ENCODE peak calls at places on chromosomes 4 and X, in ten cellular contexts. R is ascending aorta, N is heart left ventricle, O is psoas muscle, X is cardiac muscle cell, Y is brain microvascular endothelial cell, Q is endodermal cell, Z is BE2C, S is WERI-Rb-1, P is tibial nerve. U is an unnamed sample. For H3K27me3, the result is how much of the 10 kb centered on the place peaks cover.

GRCh38 chrX:154541896-154542722 is 4.5 kb downstream of the G6PD start:
- DNase-seq in R (peak), N (peak), O (peak), X (no peak), Y (peak), Q (no peak), Z (peak), S (no peak), P (peak), U (peak)

GRCh38 chr4:57378766-57379165 is 268.6 kb upstream of the IGFBP7 start:
- DNase-seq in R (no peak), N (no peak), O (no peak), X (no peak), Y (peak), Q (no peak), Z (no peak), S (no peak), P (no peak), U (no peak)

GRCh38 chr4:87088188-87088587 is 132.2 kb downstream of the KLHL8 start:
- DNase-seq in R (no peak), N (no peak), O (no peak), X (no peak), Y (no peak), Q (no peak), Z (no peak), S (no peak), P (no peak), U (no peak)

GRCh38 chrX:97389761-97390192 is 506.1 kb downstream of the RPA4 start:
- DNase-seq in R (no peak), N (no peak), O (no peak), X (no peak), Y (peak), Q (no peak), Z (no peak), S (no peak), P (no peak), U (peak)

GRCh38 chrX:39969099-39969825 is 128.5 kb downstream of the BCOR start:
- DNase-seq in R (no peak), N (no peak), O (no peak), X (peak), Y (no peak), Q (peak), Z (no peak), S (no peak), P (no peak), U (no peak)

GRCh38 chrX:102624105-102624504 is 24.8 kb downstream of the ARMCX5 start:
- DNase-seq in R (no peak), N (no peak), O (no peak), X (no peak), Y (no peak), Q (no peak), Z (no peak), S (no peak), P (no peak), U (peak)

GRCh38 chr4:109803924-109804571 is 2.2 kb upstream of the CFI start:
- DNase-seq in R (no peak), N (no peak), O (no peak), X (peak), Y (peak), Q (peak), Z (peak), S (peak), P (no peak), U (peak)

GRCh38 chr4:186767794-186768193 is 44.1 kb upstream of the FAT1 start:
- DNase-seq in R (no peak), N (no peak), O (no peak), X (no peak), Y (no peak), Q (no peak), Z (no peak), S (no peak), P (no peak), U (no peak)

GRCh38 chr4:15592799-15593198 is 62.4 kb downstream of the FBXL5 start:
- DNase-seq in R (no peak), N (no peak), O (no peak), X (no peak), Y (no peak), Q (no peak), Z (no peak), S (no peak), P (no peak), U (no peak)

GRCh38 chr4:108045687-108046024 is 56.0 kb downstream of the HADH start:
- DNase-seq in R (no peak), N (no peak), O (peak), X (no peak), Y (no peak), Q (no peak), Z (no peak), S (no peak), P (peak), U (peak)

GRCh38 chrX:2848806-2849420 is 20.2 kb downstream of the GYG2 start:
- DNase-seq in R (no peak), N (no peak), O (no peak), X (peak), Y (peak), Q (peak), Z (no peak), S (no peak), P (no peak), U (peak)

GRCh38 chr4:157888281-157888680 is 284.5 kb downstream of the GASK1B start:
- DNase-seq in R (no peak), N (peak), O (no peak), X (no peak), Y (no peak), Q (no peak), Z (no peak), S (no peak), P (no peak), U (no peak)

GRCh38 chr4:17232575-17233253 is 279.2 kb downstream of the QDPR start:
- DNase-seq in R (no peak), N (no peak), O (no peak), X (peak), Y (peak), Q (no peak), Z (peak), S (no peak), P (peak), U (peak)

GRCh38 chrX:30593435-30594200 is 16.1 kb upstream of the TASL start:
- DNase-seq in R (no peak), N (no peak), O (no peak), X (no peak), Y (no peak), Q (no peak), Z (no peak), S (no peak), P (no peak), U (no peak)

GRCh38 chr4:105422207-105422920 is 51.5 kb downstream of the PPA2 start:
- DNase-seq in R (no peak), N (no peak), O (no peak), X (no peak), Y (no peak), Q (no peak), Z (no peak), S (no peak), P (no peak), U (no peak)

GRCh38 chr4:1249731-1250526 is 999 bp upstream of the CTBP1 start:
- DNase-seq in R (no peak), N (peak), O (peak), X (no peak), Y (peak), Q (peak), Z (no peak), S (peak), P (no peak), U (peak)

GRCh38 chr4:78880874-78881492 is 58.3 kb downstream of the PAQR3 start:
- DNase-seq in R (no peak), N (no peak), O (no peak), X (no peak), Y (no peak), Q (no peak), Z (no peak), S (no peak), P (no peak), U (no peak)

GRCh38 chrX:68743754-68744153 is 85.1 kb upstream of the EFNB1 start:
- DNase-seq in R (no peak), N (no peak), O (no peak), X (no peak), Y (no peak), Q (no peak), Z (no peak), S (no peak), P (no peak), U (no peak)

DNA sequence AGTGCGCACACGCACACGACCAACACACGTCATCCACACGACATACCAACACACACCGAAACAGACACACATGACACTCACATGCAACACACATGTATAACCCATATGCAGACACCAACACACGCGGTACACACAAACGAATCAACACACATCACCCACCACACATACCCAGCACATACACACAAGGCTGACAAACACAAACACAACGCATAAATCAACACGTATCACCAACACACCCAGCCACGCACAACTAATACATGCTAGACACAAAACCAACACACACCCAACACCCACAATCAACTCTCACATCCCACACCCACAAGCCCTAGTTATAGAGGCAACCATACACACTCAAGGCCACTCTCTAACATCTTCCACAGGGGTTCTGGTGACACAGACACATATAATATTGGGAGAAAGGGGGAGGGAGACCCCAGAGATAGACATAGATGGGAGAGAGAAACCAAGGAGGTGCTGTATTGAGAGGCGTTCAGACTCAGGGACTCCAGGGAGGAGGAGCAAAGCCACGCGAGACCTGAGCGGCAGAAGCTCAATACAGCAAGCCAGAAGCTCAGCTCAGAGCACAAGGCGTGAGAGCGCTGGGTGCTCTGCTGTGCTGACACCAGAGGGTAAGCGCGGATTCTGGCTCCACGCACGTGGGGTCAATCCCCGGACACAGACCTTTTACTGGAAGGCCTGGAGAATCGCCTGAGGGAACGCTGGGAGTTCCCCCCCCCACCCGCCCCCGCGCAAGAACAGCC is 8.5 kb downstream of the MSX1 start:
- DNase-seq in R (no peak), N (no peak), O (no peak), X (no peak), Y (no peak), Q (peak), Z (no peak), S (no peak), P (no peak), U (no peak)
- H3K27me3 ChIP-seq in R (under half), N (half or more), O (half or more), X (half or more), Y (half or more), Q (half or more), Z (half or more), S (half or more), P (half or more), U (half or more)

GRCh38 chrX:151153086-151153485 is 23.3 kb upstream of the GPR50 start:
- DNase-seq in R (no peak), N (no peak), O (no peak), X (peak), Y (peak), Q (peak), Z (peak), S (no peak), P (no peak), U (peak)
- TF ChIP-seq CTCF in R (no peak), N (peak), O (no peak), X (peak), Y (peak), Q (peak), Z (peak), S (peak), P (no peak), U (peak)

GRCh38 chr4:41722171-41722570 is 26.4 kb downstream of the PHOX2B start:
- DNase-seq in R (no peak), N (no peak), O (no peak), X (no peak), Y (no peak), Q (no peak), Z (no peak), S (no peak), P (no peak), U (no peak)
- H3K27me3 ChIP-seq in R (under half), N (under half), O (under half), X (half or more), Y (under half), Q (half or more), Z (under half), S (under half), P (under half), U (under half)

GRCh38 chrX:23907496-23908218 is at the start of the genes APOO and CXorf58:
- DNase-seq in R (peak), N (peak), O (peak), X (peak), Y (peak), Q (peak), Z (peak), S (peak), P (peak), U (peak)

GRCh38 chrX:23904096-23904495 is 3.6 kb downstream of the APOO start:
- DNase-seq in R (no peak), N (no peak), O (no peak), X (no peak), Y (peak), Q (peak), Z (no peak), S (no peak), P (no peak), U (no peak)

GRCh38 chrX:23907106-23907495 is 637 bp downstream of the APOO start:
- DNase-seq in R (no peak), N (no peak), O (no peak), X (peak), Y (no peak), Q (no peak), Z (no peak), S (peak), P (no peak), U (no peak)

GRCh38 chrX:23911436-23911835 is 3.6 kb downstream of the CXorf58 start:
- DNase-seq in R (no peak), N (no peak), O (no peak), X (no peak), Y (no peak), Q (no peak), Z (no peak), S (no peak), P (no peak), U (no peak)

GRCh38 chrX:23908219-23909003 is 605 bp downstream of the CXorf58 start:
- DNase-seq in R (no peak), N (no peak), O (no peak), X (peak), Y (no peak), Q (peak), Z (no peak), S (peak), P (no peak), U (no peak)
- TF ChIP-seq CTCF in R (peak), N (no peak), O (no peak), X (peak), Y (peak), Q (peak), Z (peak), S (peak), P (no peak), U (peak)

GRCh38 chrX:119757646-119757978 is 776 bp upstream of the SOWAHD start:
- DNase-seq in R (no peak), N (no peak), O (no peak), X (no peak), Y (no peak), Q (no peak), Z (no peak), S (no peak), P (no peak), U (no peak)
- H3K27me3 ChIP-seq in R (under half), N (under half), O (under half), X (under half), Y (under half), Q (under half), Z (under half), S (under half), P (under half), U (under half)

GRCh38 chr4:3637326-3638016 is 105.2 kb upstream of the LRPAP1 start:
- DNase-seq in R (no peak), N (peak), O (no peak), X (no peak), Y (no peak), Q (no peak), Z (no peak), S (no peak), P (no peak), U (no peak)
- TF ChIP-seq CTCF in R (no peak), N (no peak), O (no peak), X (no peak), Y (no peak), Q (no peak), Z (no peak), S (no peak), P (no peak), U (no peak)

GRCh38 chr4:148849581-148849980 is 407.4 kb upstream of the NR3C2 start:
- DNase-seq in R (no peak), N (no peak), O (no peak), X (no peak), Y (no peak), Q (no peak), Z (no peak), S (no peak), P (no peak), U (no peak)
- H3K27me3 ChIP-seq in R (under half), N (under half), O (under half), X (under half), Y (under half), Q (under half), Z (under half), S (under half), P (under half), U (under half)

DNA sequence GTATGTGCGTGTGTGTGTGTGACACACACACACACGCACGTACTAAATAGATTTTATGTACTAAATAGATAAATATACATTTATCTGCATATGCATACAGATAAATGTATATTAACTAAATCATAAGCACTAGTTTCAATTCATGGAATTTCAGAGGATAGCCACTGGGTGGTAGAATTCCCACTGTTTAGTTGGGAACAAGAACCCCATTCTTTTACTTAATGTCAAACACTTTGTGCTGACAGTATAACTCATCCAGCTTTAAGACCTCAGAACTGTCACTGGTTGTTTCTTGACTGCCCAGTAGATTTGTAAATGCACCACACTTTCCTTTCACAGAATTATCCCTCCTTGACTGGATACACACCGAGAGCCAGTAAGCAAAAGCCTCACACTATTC is 32.5 kb downstream of the PPARGC1A start:
- DNase-seq in R (no peak), N (no peak), O (no peak), X (no peak), Y (peak), Q (no peak), Z (no peak), S (no peak), P (no peak), U (peak)
- TF ChIP-seq CTCF in R (no peak), N (peak), O (no peak), X (peak), Y (peak), Q (peak), Z (peak), S (peak), P (no peak), U (peak)

DNA sequence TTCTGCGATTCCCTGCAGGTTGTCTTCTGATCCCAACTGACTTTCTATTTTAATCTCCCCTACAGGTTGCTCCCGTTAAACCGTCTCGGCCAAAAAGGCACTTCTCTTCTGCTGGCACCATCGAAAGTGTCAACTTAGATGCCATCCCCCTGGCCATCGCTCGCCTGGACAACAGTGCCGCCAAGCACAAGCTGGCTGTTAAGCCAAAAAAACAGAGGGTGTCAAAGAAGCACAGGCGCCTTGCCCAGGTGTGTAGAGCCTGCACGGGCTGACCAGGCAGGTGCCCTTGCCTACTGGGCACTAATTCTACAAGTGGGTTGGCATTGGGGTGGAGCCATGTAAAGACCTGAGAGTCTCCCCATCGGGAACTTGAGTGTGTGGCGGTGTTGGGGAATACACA is 74.2 kb downstream of the AASDH start:
- DNase-seq in R (no peak), N (no peak), O (no peak), X (no peak), Y (no peak), Q (no peak), Z (no peak), S (no peak), P (no peak), U (no peak)
- H3K27me3 ChIP-seq in R (under half), N (under half), O (under half), X (under half), Y (under half), Q (under half), Z (under half), S (under half), P (under half), U (under half)

DNA sequence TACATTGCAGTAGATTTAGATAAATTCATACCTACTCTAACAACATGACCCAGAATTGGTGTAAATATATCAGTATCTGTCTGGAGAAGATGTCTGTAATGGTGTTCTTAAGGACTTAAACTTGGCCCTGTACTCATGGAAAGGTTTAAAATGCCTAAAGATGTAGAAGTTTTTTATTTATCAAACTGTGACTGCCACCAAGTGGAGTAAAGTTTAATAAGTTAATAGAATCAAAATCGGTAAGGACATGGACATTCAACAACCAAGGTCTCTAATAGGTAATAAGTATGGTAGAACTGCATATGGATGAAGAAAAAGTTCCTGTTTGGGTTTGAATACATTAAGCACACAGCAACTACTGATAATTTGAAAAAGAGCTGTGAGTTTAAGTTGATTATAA is 474.0 kb upstream of the NDST3 start:
- DNase-seq in R (no peak), N (no peak), O (no peak), X (no peak), Y (no peak), Q (no peak), Z (no peak), S (no peak), P (no peak), U (peak)
- TF ChIP-seq CTCF in R (no peak), N (no peak), O (no peak), X (no peak), Y (no peak), Q (no peak), Z (peak), S (no peak), P (no peak), U (no peak)